ENCODE peak calls at places on chromosomes 12 and 14, in four cellular contexts. V is effector memory CD4-positive, alpha-beta T cell; R is WTC11; S is NCI-H345. H is an unnamed sample.
A peak's percentile ranks its signal among the peaks of the same experiment; 100 is the strongest.

GRCh38 chr14:23481362-23481970 is 12.0 kb downstream of the NGDN start:
- DNase-seq in R (no peak), S (no peak), V (no peak), H (no peak)

GRCh38 chr14:31275731-31276130 is 68.1 kb upstream of the HECTD1 start:
- DNase-seq in S (no peak), V (no peak), R (no peak), H (no peak)

GRCh38 chr12:98373019-98373554 is 142.3 kb upstream of the TMPO start:
- DNase-seq in V (no peak), S (peak; percentile 63), R (no peak), H (no peak)

GRCh38 chr14:24441904-24442239 is 704 bp downstream of the SDR39U1 start:
- DNase-seq in R (no peak), V (no peak), S (peak; percentile 52), H (no peak)

GRCh38 chr14:59848671-59849070 is 21.9 kb downstream of the RTN1 start:
- DNase-seq in V (no peak), R (no peak), S (no peak), H (no peak)

GRCh38 chr14:93682459-93682858 is 105.8 kb downstream of the PRIMA1 start:
- DNase-seq in V (no peak), S (no peak), R (no peak), H (no peak)

GRCh38 chr12:42143401-42144173 is 1.1 kb downstream of the GXYLT1 start:
- DNase-seq in S (no peak), V (no peak), R (no peak), H (no peak)

GRCh38 chr14:69994002-69994401 is 114.8 kb downstream of the SMOC1 start:
- DNase-seq in V (no peak), R (no peak), S (no peak), H (no peak)

GRCh38 chr12:101863971-101864370 is 13.4 kb upstream of the DRAM1 start:
- DNase-seq in R (no peak), V (no peak), S (no peak), H (no peak)

GRCh38 chr12:42128327-42128726 is 16.3 kb downstream of the GXYLT1 start:
- DNase-seq in S (no peak), R (no peak), V (no peak), H (no peak)

GRCh38 chr12:46224401-46224800 is 44.4 kb downstream of the SLC38A1 start:
- DNase-seq in S (no peak), V (no peak), R (no peak), H (peak; percentile 75)

GRCh38 chr12:103928736-103929050 is 1.5 kb upstream of the HSP90B1 start:
- DNase-seq in S (no peak), V (peak; percentile 55), R (no peak), H (no peak)

GRCh38 chr12:52232233-52232915 is 669 bp upstream of the KRT7 start:
- DNase-seq in S (peak; percentile 79), V (no peak), R (no peak), H (no peak)

GRCh38 chr14:72625689-72626088 is 268.2 kb downstream of the DPF3 start:
- DNase-seq in S (no peak), V (no peak), R (no peak), H (no peak)

GRCh38 chr14:91418387-91419043 is 895 bp upstream of the CCDC88C start:
- DNase-seq in V (peak; percentile 68), S (peak; percentile 58), R (peak; percentile 83), H (peak; percentile 51)

GRCh38 chr12:12715459-12716150 is 1.6 kb upstream of the CDKN1B start:
- DNase-seq in V (no peak), S (peak; percentile 32), R (no peak), H (no peak)

GRCh38 chr12:74105434-74105833 is 432.2 kb upstream of the ATXN7L3B start:
- DNase-seq in V (no peak), S (no peak), R (no peak), H (no peak)

GRCh38 chr14:60760209-60760608 is 25.6 kb downstream of the MNAT1 start:
- DNase-seq in S (peak; percentile 34), V (no peak), R (no peak), H (no peak)

GRCh38 chr12:39441189-39441962 is 1.5 kb downstream of the KIF21A start:
- DNase-seq in R (no peak), S (no peak), V (no peak), H (no peak)

GRCh38 chr12:103257763-103258162 is 238.0 kb downstream of the C12orf42 start:
- DNase-seq in R (no peak), V (no peak), S (no peak), H (no peak)

GRCh38 chr14:99513183-99513694 is 32.0 kb downstream of the CCNK start:
- DNase-seq in V (no peak), R (peak; percentile 7), S (no peak), H (peak; percentile 85)

GRCh38 chr14:102277874-102278630 is 26.9 kb downstream of the MOK start:
- DNase-seq in V (no peak), R (no peak), S (no peak), H (no peak)

GRCh38 chr14:55138091-55138490 is 9.0 kb downstream of the LGALS3 start:
- DNase-seq in R (peak; percentile 57), S (no peak), V (no peak), H (peak; percentile 83)

GRCh38 chr14:102192840-102193502 is 53.3 kb downstream of the WDR20 start:
- DNase-seq in S (no peak), V (no peak), R (no peak), H (no peak)

GRCh38 chr14:75268638-75269550 is 9.7 kb upstream of the FOS start:
- DNase-seq in S (no peak), R (peak; percentile 29), V (no peak), H (no peak)

GRCh38 chr14:26173581-26173980 is 424.3 kb downstream of the NOVA1 start:
- DNase-seq in R (no peak), S (no peak), V (no peak), H (no peak)

H was measured in lower leg skin.